ENCODE peak calls at places on chromosomes 7 and 10, in four cellular contexts. G is heart left ventricle, A is PC-9, X is OCI-LY7. K is an unnamed sample.
A peak's percentile ranks its signal among the peaks of the same experiment; 100 is the strongest.

GRCh38 chr10:15461353-15462108 is 90.4 kb upstream of the FAM171A1 start:
- DNase-seq in G (peak; percentile 42), A (no peak), X (no peak), K (peak; percentile 76)

GRCh38 chr7:115851291-115851690 is 179.3 kb downstream of the TFEC start:
- DNase-seq in G (no peak), A (no peak), X (peak; percentile 27), K (peak; percentile 68)

GRCh38 chr10:99370993-99371392 is 41.8 kb downstream of the CNNM1 start:
- DNase-seq in G (no peak), A (no peak), X (peak; percentile 7), K (peak; percentile 41)

GRCh38 chr10:67784584-67784983 is 53.4 kb downstream of the DNAJC12 start:
- DNase-seq in G (no peak), A (no peak), X (no peak), K (peak; percentile 49)

GRCh38 chr7:144057954-144058353 is 9.2 kb downstream of the OR2A5 start:
- DNase-seq in G (no peak), A (no peak), X (no peak), K (peak; percentile 65)

GRCh38 chr7:157676001-157676400 is 339.2 kb downstream of the DNAJB6 start:
- DNase-seq in G (no peak), A (no peak), X (no peak), K (no peak)

GRCh38 chr7:74025146-74025545 is 2.8 kb upstream of the ELN start:
- DNase-seq in G (no peak), A (peak; percentile 24), X (no peak), K (no peak)

GRCh38 chr10:58217612-58218011 is 50.1 kb downstream of the IPMK start:
- DNase-seq in G (no peak), A (no peak), X (no peak), K (peak; percentile 27)

GRCh38 chr7:128349121-128349825 is 5.6 kb upstream of the RBM28 start:
- DNase-seq in G (no peak), A (no peak), X (no peak), K (no peak)

GRCh38 chr10:97788552-97789442 is 17.0 kb upstream of the SFRP5 start:
- DNase-seq in G (peak; percentile 46), A (peak; percentile 22), X (no peak), K (peak; percentile 54)

GRCh38 chr7:139916717-139917395 is 87.8 kb downstream of the TBXAS1 start:
- DNase-seq in G (no peak), A (peak; percentile 23), X (peak; percentile 96), K (no peak)

GRCh38 chr7:48063985-48064384 is 25.1 kb upstream of the UPP1 start:
- DNase-seq in G (no peak), A (no peak), X (no peak), K (no peak)

GRCh38 chr10:43421519-43421918 is 12.5 kb upstream of the HNRNPF start:
- DNase-seq in G (no peak), A (no peak), X (no peak), K (no peak)

GRCh38 chr7:117872565-117873055 is 631 bp downstream of the CTTNBP2 start:
- DNase-seq in G (peak; percentile 31), A (no peak), X (no peak), K (no peak)

GRCh38 chr10:130362308-130362761 is 226.1 kb downstream of the GLRX3 start:
- DNase-seq in G (peak; percentile 36), A (no peak), X (no peak), K (no peak)

GRCh38 chr10:46228076-46229071 is 58.4 kb upstream of the ANTXRL start:
- DNase-seq in G (peak; percentile 68), A (peak; percentile 84), X (peak; percentile 61), K (peak; percentile 77)

GRCh38 chr7:131106681-131107342 is 220.9 kb upstream of the MKLN1 start:
- DNase-seq in G (peak; percentile 65), A (peak; percentile 65), X (peak; percentile 42), K (no peak)

GRCh38 chr7:131109011-131109756 is 218.5 kb upstream of the MKLN1 start:
- DNase-seq in G (no peak), A (peak; percentile 3), X (no peak), K (peak; percentile 42)

GRCh38 chr7:131108212-131108980 is 219.3 kb upstream of the MKLN1 start:
- DNase-seq in G (no peak), A (no peak), X (peak; percentile 35), K (peak; percentile 63)

GRCh38 chr7:131105803-131106680 is 221.6 kb upstream of the MKLN1 start:
- DNase-seq in G (peak; percentile 84), A (peak; percentile 77), X (peak; percentile 74), K (peak; percentile 74)

GRCh38 chr7:131107343-131108211 is 220.1 kb upstream of the MKLN1 start:
- DNase-seq in G (peak; percentile 76), A (peak; percentile 58), X (peak; percentile 79), K (peak; percentile 85)
- TF ChIP-seq CTCF in G (no peak), A (no peak), X (no peak), K (no peak)

GRCh38 chr7:154735766-154736165 is 267.2 kb downstream of the PAXIP1 start:
- DNase-seq in G (no peak), A (no peak), X (no peak), K (no peak)
- H3K4me3 ChIP-seq in G (no peak overlapping the region), A (no peak overlapping the region), X (no peak overlapping the region), K (no peak overlapping the region)

DNA sequence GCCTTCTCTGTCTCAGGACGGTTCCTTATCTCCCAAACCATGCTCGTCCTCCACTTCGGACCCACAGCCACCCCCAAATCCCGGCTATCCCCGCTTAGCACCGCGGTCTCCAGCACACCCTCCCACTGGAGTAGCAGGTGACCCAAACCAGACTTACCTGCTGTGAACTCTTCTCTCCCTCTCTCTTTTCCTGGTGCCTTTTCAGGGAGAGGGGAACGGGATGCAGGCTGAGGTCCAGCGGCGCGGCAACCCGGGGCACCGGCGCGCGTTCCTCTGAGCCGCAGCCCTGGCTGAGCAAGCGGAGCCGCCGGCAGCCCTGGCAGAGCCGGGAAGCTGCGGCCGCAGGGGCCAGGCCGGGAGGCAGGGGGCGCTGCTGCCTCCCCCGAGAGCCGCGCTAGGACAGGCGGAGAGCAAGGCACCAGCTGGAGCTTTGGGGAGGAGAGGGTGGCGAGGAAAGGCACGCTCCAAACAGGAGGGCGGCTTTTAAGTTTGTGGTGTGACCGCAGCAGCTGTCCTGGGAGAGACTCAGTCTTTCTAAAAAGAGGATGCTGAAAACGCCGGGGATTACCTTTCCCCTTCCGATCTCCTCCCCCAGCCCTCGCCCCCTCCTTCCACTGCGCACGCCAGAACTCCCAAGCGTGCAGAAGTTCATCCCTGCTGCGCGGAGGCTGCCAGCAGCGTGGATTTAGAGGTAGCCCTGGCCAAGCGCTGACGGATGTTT is at the start of gene SEMA3D:
- DNase-seq in G (peak; percentile 60), A (peak; percentile 85), X (no peak), K (peak; percentile 87)
- TF ChIP-seq CTCF in G (peak; percentile 74), A (peak; percentile 74), X (peak; percentile 46), K (peak; percentile 68)

GRCh38 chr7:51328351-51328801 is 11.8 kb upstream of the COBL start:
- DNase-seq in G (no peak), A (no peak), X (no peak), K (no peak)
- H3K4me3 ChIP-seq in G (no peak overlapping the region), A (no peak overlapping the region), X (no peak overlapping the region), K (no peak overlapping the region)

GRCh38 chr7:44791278-44792219 is 4.9 kb upstream of the PPIA start:
- DNase-seq in G (no peak), A (no peak), X (no peak), K (peak; percentile 57)
- TF ChIP-seq CTCF in G (no peak), A (no peak), X (no peak), K (peak; percentile 13)

GRCh38 chr10:69506834-69507643 is 55.8 kb downstream of the TSPAN15 start:
- DNase-seq in G (no peak), A (peak; percentile 38), X (no peak), K (peak; percentile 4)
- H3K4me3 ChIP-seq in G (no peak overlapping the region), A (no peak overlapping the region), X (no peak overlapping the region), K (no peak overlapping the region)

GRCh38 chr7:138465046-138465445 is 5.0 kb downstream of the TRIM24 start:
- DNase-seq in G (no peak), A (no peak), X (no peak), K (peak; percentile 15)

GRCh38 chr7:138458576-138459234 is 1.4 kb upstream of the TRIM24 start:
- DNase-seq in G (no peak), A (no peak), X (no peak), K (no peak)

GRCh38 chr7:138459300-138460175 is 521 bp upstream of the TRIM24 start:
- DNase-seq in G (no peak), A (peak; percentile 99), X (no peak), K (peak; percentile 98)

GRCh38 chr7:138460176-138460648 is at the start of gene TRIM24:
- DNase-seq in G (peak; percentile 97), A (no peak), X (peak; percentile 97), K (no peak)

GRCh38 chr7:138460649-138461607 is 869 bp downstream of the TRIM24 start:
- DNase-seq in G (peak; percentile 63), A (peak; percentile 65), X (peak; percentile 67), K (peak; percentile 51)
- TF ChIP-seq CTCF in G (no peak), A (no peak), X (no peak), K (no peak)

GRCh38 chr7:141074162-141074989 is 512 bp downstream of the TMEM178B start:
- DNase-seq in G (no peak), A (no peak), X (no peak), K (no peak)

GRCh38 chr7:141071855-141072547 is 1.9 kb upstream of the TMEM178B start:
- DNase-seq in G (no peak), A (no peak), X (no peak), K (no peak)

GRCh38 chr7:141073641-141074161 is at the start of gene TMEM178B:
- DNase-seq in G (no peak), A (no peak), X (no peak), K (no peak)

GRCh38 chr7:141072548-141073172 is 1.2 kb upstream of the TMEM178B start:
- DNase-seq in G (peak; percentile 69), A (no peak), X (no peak), K (peak; percentile 76)

DNA sequence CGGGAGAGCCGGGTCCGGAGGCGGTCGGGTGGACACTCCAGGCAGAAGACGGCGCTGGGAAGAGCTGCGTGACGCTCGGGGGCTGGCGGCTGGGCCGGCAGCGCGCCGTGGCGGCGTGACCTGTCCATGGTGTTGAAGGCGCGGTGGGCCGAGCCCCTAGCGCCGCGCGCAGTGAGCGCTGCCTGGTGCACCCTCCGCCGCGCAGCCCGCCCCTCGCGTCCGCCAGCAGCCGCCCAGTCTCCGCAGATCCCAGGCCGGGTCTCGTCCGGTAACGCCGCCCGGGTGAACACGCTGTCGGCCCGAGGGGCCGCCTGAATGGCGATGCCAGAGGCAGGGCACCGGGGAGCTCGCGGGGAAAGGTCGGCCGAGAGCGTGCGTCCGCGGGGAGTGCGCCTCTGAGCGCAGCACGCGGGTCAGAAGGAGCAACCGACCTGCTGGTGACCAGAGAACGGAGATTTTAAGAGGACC is 657 bp upstream of the TMEM178B start:
- DNase-seq in G (peak; percentile 44), A (no peak), X (no peak), K (peak; percentile 38)
- H3K4me3 ChIP-seq in G (peak overlapping the region; percentile 67), A (no peak overlapping the region), X (no peak overlapping the region), K (peak overlapping the region; percentile 32)

DNA sequence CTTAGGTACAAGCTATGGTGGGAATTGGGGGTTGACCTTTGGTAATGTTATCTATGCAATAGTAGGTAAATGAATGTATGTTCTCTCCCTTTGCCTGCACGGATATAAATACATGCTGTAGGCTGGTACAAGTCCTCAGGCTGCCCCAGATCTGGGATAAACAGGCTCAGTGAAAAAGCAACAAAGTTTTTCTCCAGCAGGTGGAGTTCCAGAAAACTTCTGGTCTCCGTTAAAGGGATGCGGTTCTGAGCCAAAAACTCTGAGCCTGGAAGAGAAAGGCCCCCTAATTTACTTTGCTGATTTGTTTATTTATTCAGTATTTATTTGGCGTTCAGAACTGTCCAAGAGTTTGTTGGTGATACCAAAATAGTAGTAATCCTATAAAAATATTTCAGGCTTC is 204.7 kb downstream of the ADRA2A start:
- DNase-seq in G (no peak), A (no peak), X (no peak), K (peak; percentile 25)
- TF ChIP-seq CTCF in G (no peak), A (peak; percentile 36), X (peak; percentile 31), K (no peak)

GRCh38 chr7:92698237-92698841 is 108.1 kb upstream of the FAM133B start:
- DNase-seq in G (peak; percentile 65), A (no peak), X (no peak), K (peak; percentile 95)
- H3K4me3 ChIP-seq in G (peak overlapping the region; percentile 28), A (no peak overlapping the region), X (no peak overlapping the region), K (peak overlapping the region; percentile 11)